ENCODE peak calls at places on chromosome 13, in ten cellular contexts. P, S, Q, Z, Y, M, I, O, R and W are unnamed samples.

GRCh38 chr13:54637377-54637776 is 1608.8 kb downstream of the OLFM4 start:
- DNase-seq in P (no peak), S (peak; percentile 60), Q (peak; percentile 0), Z (no peak), Y (no peak), M (no peak), I (peak; percentile 52), O (peak; percentile 21), R (no peak), W (no peak)

GRCh38 chr13:42814868-42815267 is 33.5 kb downstream of the FAM216B start:
- DNase-seq in P (no peak), S (no peak), Q (peak; percentile 87), Z (no peak), Y (no peak), M (no peak), I (no peak), O (no peak), R (no peak), W (no peak)

GRCh38 chr13:98411617-98412310 is 165.1 kb downstream of the STK24 start:
- DNase-seq in P (peak; percentile 85), S (no peak), Q (no peak), Z (no peak), Y (no peak), M (no peak), I (peak; percentile 27), O (no peak), R (peak; percentile 71), W (no peak)

GRCh38 chr13:67438465-67438864 is 208.3 kb upstream of the PCDH9 start:
- DNase-seq in P (no peak), S (peak; percentile 18), Q (no peak), Z (peak; percentile 17), Y (no peak), M (no peak), I (no peak), O (peak; percentile 6), R (no peak), W (no peak)

GRCh38 chr13:28475916-28476725 is 18.8 kb downstream of the FLT1 start:
- DNase-seq in P (no peak), S (no peak), Q (peak; percentile 70), Z (no peak), Y (no peak), M (no peak), I (no peak), O (no peak), R (no peak), W (no peak)

GRCh38 chr13:24625870-24626419 is 54.3 kb upstream of the ATP12A start:
- DNase-seq in P (no peak), S (no peak), Q (no peak), Z (no peak), Y (no peak), M (no peak), I (no peak), O (no peak), R (no peak), W (peak; percentile 62)

GRCh38 chr13:109569938-109570711 is 216.3 kb downstream of the IRS2 start:
- DNase-seq in P (no peak), S (no peak), Q (no peak), Z (no peak), Y (no peak), M (no peak), I (no peak), O (no peak), R (no peak), W (no peak)

GRCh38 chr13:20400774-20401173 is 124.9 kb downstream of the CRYL1 start:
- DNase-seq in P (no peak), S (no peak), Q (peak; percentile 2), Z (no peak), Y (no peak), M (no peak), I (no peak), O (no peak), R (peak; percentile 24), W (no peak)

GRCh38 chr13:69676286-69676685 is 431.3 kb upstream of the ATXN8OS start:
- DNase-seq in P (no peak), S (no peak), Q (no peak), Z (no peak), Y (no peak), M (no peak), I (no peak), O (no peak), R (no peak), W (no peak)

GRCh38 chr13:60869941-60870613 is 473.1 kb downstream of the TDRD3 start:
- DNase-seq in P (no peak), S (no peak), Q (no peak), Z (no peak), Y (no peak), M (no peak), I (no peak), O (no peak), R (no peak), W (no peak)

GRCh38 chr13:50617134-50617721 is 226.3 kb downstream of the DLEU7 start:
- DNase-seq in P (no peak), S (no peak), Q (peak; percentile 85), Z (no peak), Y (no peak), M (no peak), I (no peak), O (no peak), R (no peak), W (no peak)

GRCh38 chr13:27171244-27171829 is at the start of gene USP12:
- DNase-seq in P (peak; percentile 51), S (peak; percentile 73), Q (no peak), Z (peak; percentile 41), Y (peak; percentile 57), M (no peak), I (no peak), O (peak; percentile 18), R (peak; percentile 74), W (no peak)

GRCh38 chr13:28819046-28819747 is 942 bp upstream of the MTUS2 start:
- DNase-seq in P (peak; percentile 45), S (peak; percentile 73), Q (no peak), Z (no peak), Y (no peak), M (no peak), I (no peak), O (no peak), R (no peak), W (no peak)

GRCh38 chr13:60009300-60010248 is 154.2 kb downstream of the DIAPH3 start:
- DNase-seq in P (no peak), S (no peak), Q (no peak), Z (peak; percentile 6), Y (no peak), M (no peak), I (peak; percentile 29), O (peak; percentile 3), R (no peak), W (no peak)

GRCh38 chr13:59641261-59641660 is 522.5 kb downstream of the DIAPH3 start:
- DNase-seq in P (no peak), S (peak; percentile 66), Q (no peak), Z (no peak), Y (no peak), M (no peak), I (no peak), O (no peak), R (no peak), W (no peak)

GRCh38 chr13:23851106-23851505 is 38.1 kb downstream of the MIPEP start:
- DNase-seq in P (no peak), S (no peak), Q (no peak), Z (no peak), Y (no peak), M (no peak), I (no peak), O (no peak), R (no peak), W (no peak)

GRCh38 chr13:105142556-105142955 is 1392.9 kb downstream of the EFNB2 start:
- DNase-seq in P (no peak), S (no peak), Q (no peak), Z (no peak), Y (no peak), M (no peak), I (no peak), O (no peak), R (no peak), W (no peak)

GRCh38 chr13:110517505-110518149 is 43.9 kb downstream of the RAB20 start:
- DNase-seq in P (peak; percentile 26), S (no peak), Q (no peak), Z (no peak), Y (no peak), M (no peak), I (no peak), O (no peak), R (no peak), W (no peak)

GRCh38 chr13:74201530-74201929 is 67.3 kb upstream of the KLF12 start:
- DNase-seq in P (no peak), S (no peak), Q (no peak), Z (no peak), Y (no peak), M (no peak), I (no peak), O (no peak), R (no peak), W (no peak)

GRCh38 chr13:76980075-76980718 is 11.7 kb upstream of the CLN5 start:
- DNase-seq in P (peak; percentile 86), S (peak; percentile 93), Q (peak; percentile 45), Z (peak; percentile 76), Y (peak; percentile 86), M (peak; percentile 24), I (peak; percentile 72), O (peak; percentile 84), R (peak; percentile 85), W (peak; percentile 93)

GRCh38 chr13:31050486-31051400 is 111.0 kb downstream of the HSPH1 start:
- DNase-seq in P (no peak), S (no peak), Q (no peak), Z (no peak), Y (no peak), M (no peak), I (no peak), O (no peak), R (peak; percentile 37), W (no peak)

GRCh38 chr13:32986552-32986951 is 29.7 kb upstream of the KL start:
- DNase-seq in P (no peak), S (peak; percentile 17), Q (no peak), Z (no peak), Y (no peak), M (no peak), I (no peak), O (no peak), R (no peak), W (no peak)

GRCh38 chr13:76189882-76190519 is 553.9 kb downstream of the LMO7 start:
- DNase-seq in P (no peak), S (peak; percentile 1), Q (no peak), Z (no peak), Y (no peak), M (no peak), I (no peak), O (no peak), R (no peak), W (no peak)

GRCh38 chr13:66981912-66982311 is 248.2 kb downstream of the PCDH9 start:
- DNase-seq in P (no peak), S (no peak), Q (no peak), Z (no peak), Y (no peak), M (no peak), I (no peak), O (no peak), R (no peak), W (no peak)

GRCh38 chr13:67229438-67230242 is 496 bp downstream of the PCDH9 start:
- DNase-seq in P (no peak), S (peak; percentile 10), Q (no peak), Z (no peak), Y (peak; percentile 6), M (no peak), I (no peak), O (no peak), R (no peak), W (no peak)

GRCh38 chr13:99468971-99469545 is 32.2 kb upstream of the TM9SF2 start:
- DNase-seq in P (no peak), S (peak; percentile 28), Q (no peak), Z (no peak), Y (no peak), M (no peak), I (no peak), O (no peak), R (no peak), W (no peak)

GRCh38 chr13:46665243-46665629 is 112.3 kb downstream of the LRCH1 start:
- DNase-seq in P (no peak), S (no peak), Q (no peak), Z (no peak), Y (no peak), M (no peak), I (no peak), O (no peak), R (no peak), W (no peak)

GRCh38 chr13:34156841-34157365 is 339.0 kb downstream of the RFC3 start:
- DNase-seq in P (peak; percentile 86), S (no peak), Q (peak; percentile 97), Z (peak; percentile 67), Y (no peak), M (peak; percentile 40), I (peak; percentile 86), O (no peak), R (peak; percentile 92), W (no peak)